ENCODE peak calls at places on chromosomes 5 and 9, in eight cellular contexts. D is tibial nerve; L is endothelial cell of umbilical vein; M is small intestine; F is CD8-positive, alpha-beta T cell; S is GM23248; B is adrenal gland; K is uterus. Z is an unnamed sample. For H3K4me1, the result is how much of the 10 kb centered on the place peaks cover.

GRCh38 chr5:175616083-175616482 is 41.8 kb upstream of the HRH2 start:
- DNase-seq in D (no peak), L (no peak), M (no peak), F (no peak), S (no peak), B (no peak), K (no peak), Z (no peak)

GRCh38 chr5:181217805-181218065 is 5.3 kb upstream of the TRIM41 start:
- DNase-seq in D (no peak), L (no peak), M (peak), F (no peak), S (no peak), B (no peak), K (no peak), Z (peak)

GRCh38 chr5:148090780-148091221 is 27.0 kb downstream of the SPINK5 start:
- DNase-seq in D (no peak), L (peak), M (no peak), F (no peak), S (no peak), B (no peak), K (no peak), Z (no peak)

GRCh38 chr9:76654575-76654974 is 109.7 kb upstream of the PCA3 start:
- DNase-seq in D (no peak), L (peak), M (no peak), F (no peak), S (peak), B (no peak), K (no peak), Z (no peak)

GRCh38 chr9:91001146-91001611 is 199.6 kb downstream of the SYK start:
- DNase-seq in D (no peak), L (peak), M (peak), F (no peak), S (peak), B (peak), K (no peak), Z (no peak)

GRCh38 chr9:107504585-107505455 is 15.3 kb upstream of the KLF4 start:
- DNase-seq in D (no peak), L (peak), M (peak), F (no peak), S (peak), B (peak), K (no peak), Z (peak)

GRCh38 chr5:139710370-139711066 is 62.4 kb downstream of the CXXC5 start:
- DNase-seq in D (no peak), L (no peak), M (no peak), F (peak), S (peak), B (peak), K (peak), Z (peak)

GRCh38 chr5:129664336-129664937 is 83.5 kb upstream of the MINAR2 start:
- DNase-seq in D (peak), L (peak), M (peak), F (no peak), S (peak), B (peak), K (peak), Z (peak)

GRCh38 chr9:91898451-91899433 is 51.3 kb downstream of the ROR2 start:
- DNase-seq in D (no peak), L (no peak), M (peak), F (no peak), S (peak), B (peak), K (peak), Z (no peak)

GRCh38 chr5:169904059-169904458 is 76.2 kb downstream of the INSYN2B start:
- DNase-seq in D (peak), L (no peak), M (no peak), F (no peak), S (peak), B (no peak), K (no peak), Z (no peak)

GRCh38 chr5:108345541-108346171 is 36.2 kb downstream of the FBXL17 start:
- DNase-seq in D (no peak), L (peak), M (peak), F (no peak), S (peak), B (no peak), K (no peak), Z (no peak)

GRCh38 chr5:61534481-61535267 is 202.6 kb downstream of the ZSWIM6 start:
- DNase-seq in D (no peak), L (no peak), M (peak), F (no peak), S (no peak), B (no peak), K (no peak), Z (no peak)

GRCh38 chr9:129166962-129167557 is 11.0 kb downstream of the IER5L start:
- DNase-seq in D (peak), L (peak), M (peak), F (no peak), S (peak), B (peak), K (peak), Z (peak)

GRCh38 chr5:106732624-106733023 is 938.1 kb downstream of the EFNA5 start:
- DNase-seq in D (no peak), L (no peak), M (no peak), F (no peak), S (no peak), B (no peak), K (no peak), Z (no peak)

GRCh38 chr5:179755022-179755421 is 22.4 kb downstream of the MAML1 start:
- DNase-seq in D (no peak), L (peak), M (peak), F (no peak), S (no peak), B (no peak), K (no peak), Z (no peak)

GRCh38 chr5:179762781-179763176 is 30.2 kb downstream of the MAML1 start:
- DNase-seq in D (no peak), L (no peak), M (no peak), F (no peak), S (peak), B (no peak), K (no peak), Z (no peak)

GRCh38 chr5:179759961-179760541 is 27.4 kb downstream of the MAML1 start:
- DNase-seq in D (no peak), L (no peak), M (no peak), F (no peak), S (no peak), B (no peak), K (no peak), Z (no peak)

GRCh38 chr5:179762079-179762780 is 29.6 kb downstream of the MAML1 start:
- DNase-seq in D (no peak), L (no peak), M (peak), F (no peak), S (peak), B (peak), K (no peak), Z (no peak)

DNA sequence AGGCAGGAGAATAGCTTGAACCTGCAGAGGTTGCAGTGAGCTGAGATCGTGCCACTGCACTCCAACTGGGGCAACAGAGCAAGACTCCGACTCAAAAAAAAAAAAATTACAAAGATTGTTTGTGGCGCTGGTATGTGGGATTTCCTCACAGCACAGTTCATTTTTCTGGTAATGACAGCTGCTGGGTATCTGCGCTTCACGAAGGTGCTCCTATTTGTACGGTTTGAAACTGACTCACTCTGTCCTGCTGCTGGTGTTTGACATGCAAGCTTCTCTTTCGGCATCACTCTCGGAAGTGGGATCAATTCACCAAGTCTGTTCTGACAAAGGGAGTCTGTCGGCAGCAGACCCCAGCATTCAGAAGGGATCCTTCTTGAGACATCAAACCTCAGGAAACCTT is 26.3 kb downstream of the MAML1 start:
- DNase-seq in D (no peak), L (no peak), M (no peak), F (no peak), S (no peak), B (no peak), K (no peak), Z (no peak)
- H3K4me1 ChIP-seq in D (under half), L (under half), M (under half), F (under half), S (under half), B (half or more), K (under half), Z (under half)

GRCh38 chr5:24646915-24647314 is 2.1 kb upstream of the CDH10 start:
- DNase-seq in D (no peak), L (no peak), M (no peak), F (no peak), S (no peak), B (no peak), K (no peak), Z (no peak)

GRCh38 chr5:24642022-24642421 is 2.8 kb downstream of the CDH10 start:
- DNase-seq in D (peak), L (no peak), M (no peak), F (no peak), S (peak), B (no peak), K (no peak), Z (no peak)

GRCh38 chr5:24643255-24643654 is 1.5 kb downstream of the CDH10 start:
- DNase-seq in D (no peak), L (no peak), M (no peak), F (no peak), S (no peak), B (no peak), K (no peak), Z (no peak)

GRCh38 chr5:24644757-24645156 is at the start of gene CDH10:
- DNase-seq in D (no peak), L (no peak), M (no peak), F (no peak), S (peak), B (peak), K (no peak), Z (peak)

DNA sequence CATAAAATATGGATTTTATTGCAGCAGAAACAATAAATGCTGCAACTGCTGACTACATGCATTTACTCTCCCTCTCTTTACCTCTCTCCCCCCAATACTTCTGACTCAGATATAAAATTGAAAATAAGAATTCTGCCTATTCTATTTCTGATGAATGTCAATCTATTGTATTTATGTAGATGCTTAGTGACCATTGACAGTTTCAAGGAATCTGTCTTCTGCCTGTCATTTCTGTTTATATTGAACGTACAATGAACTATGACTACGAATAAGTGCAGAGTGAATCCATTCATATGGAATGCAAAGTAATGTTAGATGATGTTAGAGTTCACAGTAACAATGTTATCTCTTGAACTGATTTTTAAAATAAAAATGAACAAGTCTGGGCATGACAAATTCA is 898 bp downstream of the CDH10 start:
- DNase-seq in D (no peak), L (no peak), M (no peak), F (no peak), S (no peak), B (no peak), K (no peak), Z (no peak)
- H3K4me3 ChIP-seq in D (no peak), L (no peak), M (no peak), F (no peak), S (peak), B (no peak), K (no peak), Z (no peak)

DNA sequence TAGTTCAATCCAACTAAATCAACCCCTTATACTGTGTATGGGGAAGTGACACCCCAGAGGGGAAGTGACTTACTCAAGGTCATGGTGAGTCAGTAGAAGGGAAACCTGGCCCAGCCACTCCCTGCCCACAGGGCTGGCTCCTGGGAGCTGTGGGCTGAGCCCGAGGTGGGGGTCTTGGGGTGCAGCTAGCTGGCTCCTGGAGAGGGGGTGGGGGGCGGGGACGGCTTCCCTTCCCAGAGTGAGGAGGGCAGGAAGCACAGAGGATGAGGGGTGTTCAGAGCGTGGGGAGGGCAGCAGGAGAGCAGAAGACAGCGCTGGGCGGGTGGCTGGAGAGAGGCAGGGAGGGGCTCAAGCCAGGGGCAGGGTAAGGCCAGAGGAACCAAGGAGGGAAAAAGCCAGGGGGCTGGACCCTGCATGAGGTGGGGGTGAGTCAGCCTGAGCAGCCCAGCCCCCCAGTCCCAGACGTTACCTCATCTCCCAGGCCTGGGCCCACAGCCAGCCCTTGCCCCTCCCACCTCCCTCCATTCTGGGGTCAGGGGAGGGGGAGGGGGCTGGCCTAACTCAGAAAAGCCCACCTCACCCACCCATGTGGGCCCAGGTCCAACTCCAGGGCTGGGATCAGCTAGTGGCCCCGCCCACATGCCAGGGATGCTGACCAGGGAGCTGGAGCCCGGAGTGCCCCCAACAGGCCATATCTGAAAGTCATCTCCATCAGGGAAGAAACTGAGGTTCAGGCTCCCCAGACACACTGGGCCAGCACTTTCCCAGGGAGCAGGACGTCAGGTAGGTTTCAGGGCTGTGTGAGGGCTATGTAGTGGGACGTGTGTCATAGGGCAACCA is 2.8 kb downstream of the PDLIM7 start:
- DNase-seq in D (peak), L (peak), M (peak), F (no peak), S (peak), B (peak), K (peak), Z (peak)
- H3K4me1 ChIP-seq in D (under half), L (half or more), M (under half), F (under half), S (under half), B (under half), K (under half), Z (under half)

GRCh38 chr5:173316463-173317020 is 11.7 kb downstream of the STC2 start:
- DNase-seq in D (no peak), L (no peak), M (no peak), F (no peak), S (no peak), B (no peak), K (no peak), Z (no peak)
- H3K4me3 ChIP-seq in D (no peak), L (no peak), M (no peak), F (no peak), S (peak), B (no peak), K (no peak), Z (no peak)

GRCh38 chr9:11663913-11664312 is 1029.3 kb upstream of the TYRP1 start:
- DNase-seq in D (no peak), L (no peak), M (no peak), F (no peak), S (no peak), B (no peak), K (no peak), Z (no peak)
- H3K4me1 ChIP-seq in D (under half), L (under half), M (under half), F (under half), S (under half), B (under half), K (under half), Z (under half)

GRCh38 chr5:150753863-150754262 is 5.0 kb downstream of the DCTN4 start:
- DNase-seq in D (no peak), L (no peak), M (no peak), F (no peak), S (no peak), B (no peak), K (no peak), Z (no peak)

GRCh38 chr5:150753463-150753862 is 5.4 kb downstream of the DCTN4 start:
- DNase-seq in D (no peak), L (no peak), M (no peak), F (no peak), S (no peak), B (no peak), K (no peak), Z (no peak)

GRCh38 chr5:150751096-150751891 is 7.5 kb downstream of the DCTN4 start:
- DNase-seq in D (no peak), L (no peak), M (no peak), F (no peak), S (no peak), B (no peak), K (no peak), Z (no peak)

GRCh38 chr5:150750469-150750868 is 8.3 kb downstream of the DCTN4 start:
- DNase-seq in D (no peak), L (peak), M (no peak), F (no peak), S (no peak), B (no peak), K (no peak), Z (no peak)
- H3K4me3 ChIP-seq in D (no peak), L (no peak), M (no peak), F (no peak), S (no peak), B (no peak), K (no peak), Z (no peak)

GRCh38 chr9:95097279-95097678 is 220.2 kb downstream of the FANCC start:
- DNase-seq in D (no peak), L (no peak), M (no peak), F (no peak), S (no peak), B (no peak), K (no peak), Z (no peak)

GRCh38 chr9:95096807-95097206 is 220.7 kb downstream of the FANCC start:
- DNase-seq in D (no peak), L (no peak), M (no peak), F (no peak), S (no peak), B (no peak), K (no peak), Z (peak)

GRCh38 chr9:95096381-95096780 is 221.1 kb downstream of the FANCC start:
- DNase-seq in D (no peak), L (no peak), M (no peak), F (no peak), S (no peak), B (no peak), K (no peak), Z (no peak)

GRCh38 chr9:95094002-95094401 is 223.5 kb downstream of the FANCC start:
- DNase-seq in D (no peak), L (no peak), M (no peak), F (no peak), S (no peak), B (no peak), K (no peak), Z (no peak)

GRCh38 chr9:95095619-95096355 is 221.7 kb downstream of the FANCC start:
- DNase-seq in D (no peak), L (no peak), M (no peak), F (no peak), S (no peak), B (no peak), K (no peak), Z (no peak)
- H3K4me1 ChIP-seq in D (under half), L (under half), M (under half), F (under half), S (under half), B (under half), K (under half), Z (under half)

GRCh38 chr5:23012842-23013241 is 159.7 kb upstream of the CDH12 start:
- DNase-seq in D (no peak), L (no peak), M (peak), F (no peak), S (no peak), B (no peak), K (no peak), Z (no peak)
- H3K4me3 ChIP-seq in D (no peak), L (no peak), M (peak), F (peak), S (no peak), B (no peak), K (peak), Z (peak)

GRCh38 chr5:150659360-150660107 is 1.5 kb upstream of the MYOZ3 start:
- DNase-seq in D (no peak), L (no peak), M (no peak), F (no peak), S (no peak), B (no peak), K (peak), Z (no peak)

GRCh38 chr5:150661821-150662596 is 958 bp downstream of the MYOZ3 start:
- DNase-seq in D (no peak), L (no peak), M (no peak), F (no peak), S (no peak), B (no peak), K (peak), Z (no peak)

GRCh38 chr5:150660108-150660831 is 781 bp upstream of the MYOZ3 start:
- DNase-seq in D (no peak), L (no peak), M (no peak), F (no peak), S (no peak), B (no peak), K (peak), Z (no peak)

GRCh38 chr5:150662731-150663516 is 1.9 kb downstream of the MYOZ3 start:
- DNase-seq in D (no peak), L (no peak), M (no peak), F (no peak), S (no peak), B (no peak), K (peak), Z (no peak)

DNA sequence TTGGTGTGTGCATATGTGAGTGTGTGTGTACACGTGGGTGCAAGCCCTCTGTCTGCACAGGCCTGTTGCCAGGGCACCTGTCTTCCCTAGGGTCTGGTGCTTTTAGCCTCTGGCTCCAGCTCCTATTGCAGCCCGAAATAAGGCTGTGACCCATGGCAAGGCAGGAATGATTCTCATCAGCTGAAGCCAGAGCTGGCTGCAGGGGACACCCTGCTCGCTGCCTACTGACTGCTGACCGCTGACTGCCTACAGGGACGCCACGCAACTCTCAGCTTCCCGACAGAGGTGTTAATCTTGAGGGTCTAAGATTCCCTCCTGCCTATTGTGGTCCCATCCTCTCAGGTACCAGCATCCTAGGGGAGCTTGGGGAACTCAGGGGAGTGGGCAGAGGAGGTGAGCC is at the start of gene MYOZ3:
- DNase-seq in D (no peak), L (no peak), M (no peak), F (no peak), S (no peak), B (no peak), K (peak), Z (peak)
- H3K4me1 ChIP-seq in D (under half), L (under half), M (under half), F (under half), S (under half), B (under half), K (under half), Z (under half)

DNA sequence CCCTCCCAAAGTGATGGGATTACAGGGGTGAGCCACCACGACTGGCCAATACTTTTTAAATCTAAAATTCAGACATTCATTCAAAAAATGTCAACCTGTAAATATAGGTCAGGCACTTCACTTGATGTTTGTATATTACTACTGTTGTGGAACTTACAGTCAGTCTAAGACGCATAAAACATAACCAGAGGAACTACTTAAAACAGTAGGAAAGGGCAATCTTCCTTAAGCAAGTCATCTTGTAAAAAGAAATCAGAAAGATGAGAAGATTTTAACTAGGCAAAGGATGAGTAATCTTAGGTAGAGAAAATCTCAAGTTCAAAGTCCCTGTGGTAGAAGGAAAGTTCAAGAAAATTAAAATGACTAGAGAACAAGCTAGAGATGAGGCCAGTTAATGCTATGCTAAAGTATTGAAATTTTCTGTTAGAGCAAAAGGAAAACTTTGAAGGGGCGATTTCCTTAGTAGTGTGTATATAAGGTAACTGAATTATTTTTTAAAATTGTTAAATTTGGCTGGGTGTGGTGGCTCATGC is 152.4 kb downstream of the RAPGEF6 start:
- DNase-seq in D (no peak), L (no peak), M (no peak), F (no peak), S (no peak), B (no peak), K (no peak), Z (no peak)
- H3K4me3 ChIP-seq in D (no peak), L (no peak), M (no peak), F (no peak), S (no peak), B (no peak), K (no peak), Z (no peak)

Z was measured in right cardiac atrium.